ENCODE peak calls at places on chromosomes 16 and 17, in eight cellular contexts. L is LoVo; I is left ventricle myocardium superior; Z is HTR-8/SVneo; O is IMR-90; T is epithelial cell of esophagus; M is RWPE1; B is stimulated activated CD4-positive, alpha-beta T cell treated with anti-CD3 and anti-CD28 coated beads, Interleukin-15, amount 100 ng/mL, for 48 hours. U is an unnamed sample.

GRCh38 chr17:28974451-28974850 is 23.1 kb upstream of the PHF12 start:
- DNase-seq in I (peak), B (no peak), O (no peak), M (no peak), L (no peak), T (no peak), Z (no peak), U (no peak)

GRCh38 chr17:35726609-35727460 is 4.6 kb upstream of the RASL10B start:
- DNase-seq in T (peak), I (peak), O (peak), B (no peak), L (peak), M (peak), Z (peak), U (no peak)

GRCh38 chr16:1960665-1961630 is 1.6 kb downstream of the NDUFB10 start:
- DNase-seq in Z (no peak), O (peak), B (no peak), I (no peak), T (peak), M (no peak), L (peak), U (peak)

GRCh38 chr16:11084484-11085024 is 140.2 kb downstream of the CLEC16A start:
- DNase-seq in I (no peak), Z (peak), L (no peak), M (no peak), O (peak), T (no peak), B (no peak), U (no peak)

GRCh38 chr17:20992987-20993862 is 49.6 kb downstream of the USP22 start:
- DNase-seq in B (peak), L (peak), O (peak), M (peak), T (peak), I (peak), Z (peak), U (peak)

GRCh38 chr16:3212006-3212405 is 23.0 kb downstream of the ZNF200 start:
- DNase-seq in T (no peak), M (no peak), O (no peak), B (no peak), Z (no peak), I (no peak), L (no peak), U (no peak)

GRCh38 chr17:57016764-57017116 is 38.8 kb downstream of the SCPEP1 start:
- DNase-seq in I (no peak), T (peak), M (no peak), B (no peak), O (peak), Z (no peak), L (no peak), U (no peak)

GRCh38 chr17:7651097-7651958 is 602 bp downstream of the ATP1B2 start:
- DNase-seq in O (no peak), Z (no peak), L (no peak), T (no peak), I (peak), M (no peak), B (no peak), U (no peak)

GRCh38 chr16:86823125-86823524 is 244.8 kb downstream of the FOXL1 start:
- DNase-seq in M (no peak), B (no peak), L (no peak), Z (no peak), O (no peak), T (no peak), I (no peak), U (no peak)

GRCh38 chr16:85377388-85378144 is 235.6 kb upstream of the GSE1 start:
- DNase-seq in Z (no peak), O (no peak), I (no peak), L (no peak), B (no peak), M (no peak), T (no peak), U (no peak)

U was measured in SK-MEL-5.